ENCODE peak calls at places on chromosomes 13 and 19, in six cellular contexts. T is lower leg skin, G is IMR-90, O is adrenal gland, E is right lobe of liver, R is A549. W is an unnamed sample.

GRCh38 chr13:106599875-106600797 is 32.2 kb upstream of the ARGLU1 start:
- DNase-seq in T (peak), G (peak), O (peak), E (no peak), R (no peak), W (no peak)

GRCh38 chr19:34936184-34936583 is 9.5 kb downstream of the ZNF30 start:
- DNase-seq in T (no peak), G (no peak), O (no peak), E (no peak), R (no peak), W (no peak)

GRCh38 chr19:46254776-46255175 is 25.2 kb downstream of the IGFL1 start:
- DNase-seq in T (no peak), G (no peak), O (no peak), E (no peak), R (no peak), W (no peak)

GRCh38 chr19:52936151-52936957 is 13.1 kb upstream of the ZNF888 start:
- DNase-seq in T (peak), G (no peak), O (no peak), E (no peak), R (no peak), W (peak)

GRCh38 chr19:48480151-48480475 is 10.9 kb downstream of the CYTH2 start:
- DNase-seq in T (peak), G (no peak), O (peak), E (no peak), R (no peak), W (no peak)

GRCh38 chr19:18895038-18895827 is 725 bp downstream of the CERS1 start:
- DNase-seq in T (no peak), G (no peak), O (peak), E (no peak), R (peak), W (no peak)

GRCh38 chr19:31312004-31312403 is 37.2 kb downstream of the TSHZ3 start:
- DNase-seq in T (no peak), G (peak), O (no peak), E (no peak), R (no peak), W (no peak)

GRCh38 chr13:27043013-27043412 is 128.6 kb downstream of the USP12 start:
- DNase-seq in T (no peak), G (peak), O (peak), E (no peak), R (peak), W (peak)

GRCh38 chr13:54852831-54853230 is 1824.2 kb downstream of the OLFM4 start:
- DNase-seq in T (no peak), G (no peak), O (no peak), E (no peak), R (no peak), W (no peak)

GRCh38 chr13:73058432-73058740 is 419 bp upstream of the KLF5 start:
- DNase-seq in T (no peak), G (no peak), O (no peak), E (no peak), R (no peak), W (no peak)

GRCh38 chr13:44437356-44438233 is 64.0 kb downstream of the SERP2 start:
- DNase-seq in T (no peak), G (peak), O (no peak), E (no peak), R (peak), W (peak)

GRCh38 chr19:52520013-52520412 is 7.5 kb upstream of the ZNF808 start:
- DNase-seq in T (no peak), G (no peak), O (no peak), E (no peak), R (no peak), W (no peak)

GRCh38 chr13:96994030-96994848 is at the start of gene OXGR1:
- DNase-seq in T (no peak), G (no peak), O (no peak), E (peak), R (no peak), W (no peak)

GRCh38 chr13:91724591-91724990 is 326.2 kb downstream of the GPC5 start:
- DNase-seq in T (no peak), G (no peak), O (peak), E (no peak), R (no peak), W (no peak)

GRCh38 chr13:29572575-29572974 is 22.9 kb downstream of the SLC7A1 start:
- DNase-seq in T (no peak), G (no peak), O (no peak), E (no peak), R (no peak), W (no peak)

GRCh38 chr13:35855531-35856019 is 275.6 kb downstream of the DCLK1 start:
- DNase-seq in T (peak), G (no peak), O (no peak), E (no peak), R (peak), W (no peak)

GRCh38 chr13:49616688-49617065 is 11.6 kb upstream of the ARL11 start:
- DNase-seq in T (no peak), G (no peak), O (no peak), E (no peak), R (no peak), W (no peak)

GRCh38 chr19:3034845-3035541 is 5.9 kb upstream of the TLE2 start:
- DNase-seq in T (no peak), G (peak), O (peak), E (no peak), R (no peak), W (no peak)

GRCh38 chr19:18672044-18672451 is 11.4 kb upstream of the CRTC1 start:
- DNase-seq in T (no peak), G (no peak), O (no peak), E (no peak), R (no peak), W (no peak)

GRCh38 chr19:56720281-56720680 is 48.7 kb upstream of the ZNF835 start:
- DNase-seq in T (no peak), G (no peak), O (peak), E (no peak), R (no peak), W (no peak)

GRCh38 chr19:3699071-3699740 is 1.1 kb downstream of the PIP5K1C start:
- DNase-seq in T (peak), G (peak), O (peak), E (no peak), R (no peak), W (no peak)

GRCh38 chr19:58538257-58539168 is 5.4 kb upstream of the TRIM28 start:
- DNase-seq in T (peak), G (no peak), O (peak), E (no peak), R (no peak), W (peak)

GRCh38 chr19:41889896-41890295 is 6.9 kb downstream of the ARHGEF1 start:
- DNase-seq in T (no peak), G (no peak), O (no peak), E (no peak), R (no peak), W (no peak)

GRCh38 chr19:49155005-49155826 is at the start of gene HRC:
- DNase-seq in T (no peak), G (no peak), O (no peak), E (no peak), R (no peak), W (no peak)

GRCh38 chr13:72643339-72643989 is 84.0 kb downstream of the MZT1 start:
- DNase-seq in T (no peak), G (peak), O (peak), E (no peak), R (peak), W (peak)

GRCh38 chr13:78981913-78982312 is 323.0 kb upstream of the OBI1 start:
- DNase-seq in T (no peak), G (no peak), O (no peak), E (no peak), R (no peak), W (no peak)

GRCh38 chr13:40536443-40537113 is 129.9 kb downstream of the FOXO1 start:
- DNase-seq in T (no peak), G (no peak), O (peak), E (peak), R (peak), W (no peak)

GRCh38 chr19:50831026-50831396 is 2.4 kb downstream of the KLK15 start:
- DNase-seq in T (no peak), G (no peak), O (no peak), E (no peak), R (no peak), W (no peak)

GRCh38 chr19:28456264-28456663 is 756.7 kb downstream of the UQCRFS1 start:
- DNase-seq in T (no peak), G (no peak), O (no peak), E (no peak), R (no peak), W (no peak)

GRCh38 chr19:34503546-34504272 is 22.2 kb downstream of the WTIP start:
- DNase-seq in T (peak), G (no peak), O (no peak), E (no peak), R (no peak), W (no peak)

GRCh38 chr13:40875583-40875982 is 86.2 kb downstream of the SLC25A15 start:
- DNase-seq in T (no peak), G (no peak), O (no peak), E (no peak), R (no peak), W (no peak)

GRCh38 chr19:765179-765738 is 14.3 kb downstream of the MISP start:
- DNase-seq in T (no peak), G (no peak), O (no peak), E (no peak), R (peak), W (no peak)

GRCh38 chr19:17215125-17215971 is at the start of gene USE1:
- DNase-seq in T (peak), G (peak), O (peak), E (peak), R (peak), W (peak)

GRCh38 chr19:17216058-17216670 is 1.0 kb downstream of the USE1 start:
- DNase-seq in T (no peak), G (no peak), O (no peak), E (no peak), R (no peak), W (no peak)

GRCh38 chr19:17214531-17215124 is 529 bp upstream of the USE1 start:
- DNase-seq in T (no peak), G (no peak), O (no peak), E (no peak), R (no peak), W (no peak)

GRCh38 chr19:17211547-17212446 is 3.4 kb upstream of the USE1 start:
- DNase-seq in T (no peak), G (no peak), O (no peak), E (no peak), R (no peak), W (no peak)

GRCh38 chr19:17213334-17213733 is 1.8 kb upstream of the USE1 start:
- DNase-seq in T (no peak), G (no peak), O (no peak), E (no peak), R (no peak), W (no peak)
- TF ChIP-seq POLR2A in T (no peak), G (no peak), O (no peak), E (no peak), R (no peak), W (no peak)

DNA sequence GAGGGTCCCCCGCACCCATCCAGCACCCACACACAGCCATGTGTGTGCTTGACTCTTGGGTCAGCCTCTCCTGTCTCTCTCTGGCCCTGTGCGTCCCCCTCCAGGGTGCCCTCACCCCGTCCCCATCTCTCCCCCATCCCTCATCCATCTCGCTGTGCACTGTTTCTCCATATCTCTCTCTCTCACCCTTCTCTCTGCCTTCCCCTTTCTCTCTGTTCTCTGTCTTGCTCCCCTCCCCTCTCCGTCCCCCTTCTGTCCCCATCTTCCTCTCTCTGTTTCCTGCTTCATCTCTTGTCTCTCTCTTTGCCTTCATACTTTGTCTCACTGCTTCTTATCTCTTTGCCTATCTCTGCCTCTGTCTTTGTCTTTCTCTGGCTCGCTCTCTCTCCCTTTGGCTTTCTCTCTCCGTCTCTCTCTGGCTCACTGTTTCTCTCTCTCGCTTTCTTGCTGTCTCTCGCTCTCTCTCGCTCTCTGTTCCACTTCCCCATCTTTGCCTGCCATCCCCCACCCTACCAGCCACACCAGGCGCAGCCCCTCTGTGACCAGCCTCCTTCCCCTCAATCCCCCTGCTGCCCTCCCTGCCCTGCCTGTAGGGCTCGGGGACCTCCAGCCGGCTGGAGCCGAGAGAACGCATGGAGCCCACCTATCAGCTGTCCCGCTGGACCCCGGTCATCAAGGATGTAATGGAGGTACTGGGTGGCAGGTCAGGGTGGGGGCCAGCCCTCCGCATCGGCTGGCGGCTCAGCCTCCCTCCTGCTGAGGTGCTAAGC is 8.9 kb downstream of the STXBP2 start:
- DNase-seq in T (no peak), G (no peak), O (no peak), E (no peak), R (no peak), W (no peak)
- TF ChIP-seq POLR2A in T (no peak), G (no peak), O (no peak), E (no peak), R (no peak), W (no peak)

GRCh38 chr13:111385182-111385857 is 64.9 kb downstream of the TEX29 start:
- DNase-seq in T (peak), G (no peak), O (no peak), E (no peak), R (no peak), W (no peak)
- TF ChIP-seq POLR2A in T (no peak), G (no peak), O (no peak), E (no peak), R (no peak), W (no peak)

GRCh38 chr19:43769256-43769655 is 11.5 kb downstream of the KCNN4 start:
- DNase-seq in T (no peak), G (no peak), O (no peak), E (no peak), R (no peak), W (no peak)
- TF ChIP-seq POLR2A in T (no peak), G (no peak), O (no peak), E (no peak), R (no peak), W (no peak)

GRCh38 chr13:110812869-110813645 is 99.6 kb downstream of the ING1 start:
- DNase-seq in T (peak), G (no peak), O (no peak), E (no peak), R (no peak), W (no peak)

GRCh38 chr13:110811008-110811720 is 97.7 kb downstream of the ING1 start:
- DNase-seq in T (peak), G (no peak), O (no peak), E (no peak), R (no peak), W (no peak)

GRCh38 chr13:110812111-110812868 is 98.8 kb downstream of the ING1 start:
- DNase-seq in T (peak), G (no peak), O (no peak), E (no peak), R (no peak), W (peak)

GRCh38 chr13:110809871-110810486 is 96.5 kb downstream of the ING1 start:
- DNase-seq in T (no peak), G (no peak), O (no peak), E (no peak), R (no peak), W (no peak)

DNA sequence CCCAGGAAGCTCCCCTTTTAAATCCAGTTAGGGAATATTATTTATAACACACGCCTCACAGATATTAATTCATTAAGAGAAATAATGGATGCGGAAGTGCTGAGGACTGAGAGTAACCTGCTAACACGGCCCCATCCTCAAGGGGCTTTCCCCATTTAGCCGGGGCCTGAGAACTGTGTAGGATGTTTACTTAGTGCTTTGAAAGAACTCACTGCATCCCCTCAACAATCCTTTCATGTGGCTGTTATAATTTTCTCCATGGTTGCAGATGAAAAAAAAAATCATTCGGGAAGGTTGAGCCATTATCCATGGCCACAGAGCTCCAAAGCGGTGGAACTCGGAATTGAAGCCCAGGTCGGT is 98.2 kb downstream of the ING1 start:
- DNase-seq in T (peak), G (no peak), O (no peak), E (no peak), R (no peak), W (no peak)
- TF ChIP-seq POLR2A in T (no peak), G (no peak), O (no peak), E (no peak), R (no peak), W (no peak)

GRCh38 chr13:83503424-83503823 is 378.9 kb downstream of the SLITRK1 start:
- DNase-seq in T (no peak), G (peak), O (no peak), E (no peak), R (no peak), W (no peak)
- TF ChIP-seq POLR2A in T (no peak), G (no peak), O (no peak), E (no peak), R (no peak), W (no peak)

DNA sequence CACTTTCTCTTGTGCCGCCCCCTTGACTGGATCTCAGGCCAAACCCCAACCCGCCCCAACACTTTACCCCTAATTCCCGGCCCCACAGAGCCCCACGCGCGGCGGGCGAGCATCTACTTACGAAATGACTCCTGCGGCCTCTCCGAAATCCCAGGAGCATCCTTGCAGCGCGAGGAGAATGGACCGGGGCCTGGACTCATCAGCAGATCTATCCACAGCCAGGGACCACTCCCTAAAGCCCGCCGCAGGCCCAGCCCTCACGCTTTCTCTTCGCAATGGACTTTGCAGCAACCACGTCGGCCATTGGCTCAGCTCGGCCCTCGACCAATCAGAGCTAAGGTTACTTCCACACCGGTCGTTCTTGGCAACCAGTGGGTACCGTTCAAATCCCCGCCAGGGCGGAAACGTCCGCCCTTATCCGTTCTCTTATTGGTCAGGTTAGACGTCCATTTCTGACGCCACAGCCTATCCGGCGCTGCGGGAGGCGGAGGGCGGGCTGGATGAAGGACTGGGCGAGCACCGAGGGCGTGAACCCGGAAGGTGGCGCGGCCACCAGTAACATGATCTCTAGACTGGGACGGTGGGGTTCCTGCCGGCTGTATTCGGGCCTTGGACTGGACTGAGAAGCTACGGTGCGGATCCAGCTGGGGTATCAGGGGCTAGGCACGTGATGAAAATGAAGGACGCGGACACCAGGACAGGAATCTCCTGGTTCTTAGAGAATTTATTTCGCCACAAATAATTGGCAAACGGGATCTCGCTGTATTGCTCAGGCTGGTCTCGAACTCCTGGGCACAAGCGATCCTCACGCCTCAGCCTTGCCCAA is at the start of the genes CEP89 and FAAP24:
- DNase-seq in T (peak), G (peak), O (peak), E (peak), R (peak), W (peak)
- TF ChIP-seq POLR2A in T (no peak), G (peak), O (no peak), E (peak), R (peak), W (peak)

GRCh38 chr19:55644191-55644833 is 863 bp downstream of the ZNF581 start:
- DNase-seq in T (no peak), G (no peak), O (no peak), E (peak), R (no peak), W (no peak)
- TF ChIP-seq POLR2A in T (no peak), G (no peak), O (no peak), E (no peak), R (no peak), W (no peak)

GRCh38 chr13:37427843-37428494 is 170.6 kb downstream of the POSTN start:
- DNase-seq in T (no peak), G (no peak), O (no peak), E (no peak), R (no peak), W (no peak)

DNA sequence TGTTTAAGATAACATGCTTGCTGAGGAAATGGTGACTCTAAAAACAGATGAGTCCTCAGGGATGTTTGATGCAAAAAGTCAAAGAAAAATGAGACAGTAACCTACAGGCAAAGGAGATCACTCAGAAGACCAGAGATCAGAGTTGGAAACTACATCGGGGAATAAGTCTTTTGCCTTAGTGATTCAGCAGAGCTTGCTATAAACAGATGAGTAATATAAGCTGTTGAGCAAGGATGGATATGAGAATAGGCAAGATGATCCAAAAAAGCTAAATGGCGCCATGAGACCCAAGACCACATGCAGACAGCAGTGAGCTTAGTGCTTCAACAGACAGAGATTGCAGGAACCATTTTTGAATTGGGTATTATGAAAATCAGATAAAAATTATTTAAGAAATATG is 168.6 kb downstream of the POSTN start:
- DNase-seq in T (no peak), G (peak), O (no peak), E (no peak), R (no peak), W (no peak)
- TF ChIP-seq POLR2A in T (no peak), G (no peak), O (no peak), E (no peak), R (no peak), W (no peak)

GRCh38 chr13:98482476-98483444 is 94.1 kb downstream of the STK24 start:
- DNase-seq in T (peak), G (peak), O (peak), E (peak), R (no peak), W (no peak)

GRCh38 chr13:98483636-98484288 is 93.1 kb downstream of the STK24 start:
- DNase-seq in T (no peak), G (peak), O (no peak), E (no peak), R (no peak), W (no peak)

GRCh38 chr13:98486412-98486811 is 90.5 kb downstream of the STK24 start:
- DNase-seq in T (no peak), G (no peak), O (no peak), E (no peak), R (no peak), W (peak)

GRCh38 chr13:98485561-98485960 is 91.3 kb downstream of the STK24 start:
- DNase-seq in T (peak), G (no peak), O (no peak), E (no peak), R (no peak), W (no peak)

GRCh38 chr13:98484289-98485219 is 92.4 kb downstream of the STK24 start:
- DNase-seq in T (peak), G (peak), O (peak), E (peak), R (peak), W (peak)
- TF ChIP-seq POLR2A in T (no peak), G (peak), O (no peak), E (no peak), R (no peak), W (no peak)